ENCODE peak calls at places on chromosomes 11 and 22, in six cellular contexts. E is mucosa of descending colon, X is type B pancreatic cell, H is body of pancreas, U is lower lobe of right lung, Z is spleen. A is an unnamed sample.

GRCh38 chr11:110921742-110922200 is 209.5 kb upstream of the ARHGAP20 start:
- DNase-seq in U (no peak), E (no peak), X (no peak), H (peak), Z (no peak), A (no peak)

GRCh38 chr11:43931717-43932039 is 10.8 kb upstream of the C11orf96 start:
- DNase-seq in H (no peak), Z (no peak), U (no peak), E (no peak), X (no peak), A (no peak)

GRCh38 chr11:16956538-16957153 is 57.6 kb downstream of the PLEKHA7 start:
- DNase-seq in X (no peak), E (no peak), Z (no peak), U (no peak), H (peak), A (no peak)

GRCh38 chr11:47944555-47945128 is 35.7 kb upstream of the PTPRJ start:
- DNase-seq in E (no peak), H (no peak), Z (no peak), U (no peak), X (no peak), A (no peak)

GRCh38 chr11:86244522-86245368 is at the start of gene EED:
- DNase-seq in E (peak), Z (peak), H (peak), U (peak), X (peak), A (peak)

GRCh38 chr11:35360059-35360530 is 59.3 kb downstream of the SLC1A2 start:
- DNase-seq in U (no peak), H (no peak), Z (no peak), X (no peak), E (no peak), A (no peak)

GRCh38 chr11:63229815-63230214 is 13.6 kb downstream of the SLC22A25 start:
- DNase-seq in H (no peak), U (no peak), Z (no peak), E (no peak), X (no peak), A (no peak)

GRCh38 chr11:59180168-59180567 is 8.2 kb downstream of the DTX4 start:
- DNase-seq in E (no peak), U (no peak), X (no peak), H (no peak), Z (no peak), A (peak)

GRCh38 chr22:40361100-40361499 is 9.3 kb upstream of the SGSM3 start:
- DNase-seq in Z (no peak), X (no peak), E (no peak), H (no peak), U (no peak), A (no peak)

GRCh38 chr11:72483412-72484186 is 49.3 kb upstream of the CLPB start:
- DNase-seq in X (no peak), Z (no peak), H (peak), U (no peak), E (no peak), A (no peak)

DNA sequence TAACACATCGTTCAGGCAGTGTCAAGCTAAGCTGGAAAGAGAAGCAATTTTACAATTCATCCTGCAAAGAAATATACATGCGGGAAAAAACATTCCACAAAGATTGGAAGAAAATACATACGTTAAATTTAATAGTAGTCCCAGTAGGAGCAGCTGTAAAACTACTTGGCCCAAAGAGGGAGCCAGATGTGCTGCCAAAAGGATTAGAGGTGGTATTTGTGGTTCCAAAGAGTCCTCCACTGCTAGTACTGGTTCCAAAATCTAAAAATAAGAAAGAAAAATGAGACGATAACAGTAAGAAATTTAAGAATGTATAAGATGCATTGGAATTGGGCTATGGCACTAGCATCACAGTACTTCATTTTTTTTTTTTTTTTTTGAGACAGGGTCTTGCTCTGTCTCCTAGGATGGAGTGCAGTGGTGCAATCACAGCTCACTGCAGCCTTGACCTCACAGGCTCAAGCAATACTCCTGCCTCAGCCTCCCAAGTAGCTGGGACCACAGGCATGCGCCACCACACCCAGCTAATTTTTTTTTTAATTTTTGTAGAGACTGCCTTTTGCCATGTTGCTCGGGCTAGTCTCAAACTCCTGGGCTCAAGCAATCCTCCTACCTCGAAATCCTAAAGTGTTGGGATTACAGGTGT is 21.5 kb downstream of the NUP98 start:
- DNase-seq in U (no peak), H (no peak), E (no peak), Z (no peak), X (no peak), A (no peak)
- TF ChIP-seq CTCF in U (no peak), H (no peak), E (no peak), Z (no peak), X (no peak), A (no peak)

DNA sequence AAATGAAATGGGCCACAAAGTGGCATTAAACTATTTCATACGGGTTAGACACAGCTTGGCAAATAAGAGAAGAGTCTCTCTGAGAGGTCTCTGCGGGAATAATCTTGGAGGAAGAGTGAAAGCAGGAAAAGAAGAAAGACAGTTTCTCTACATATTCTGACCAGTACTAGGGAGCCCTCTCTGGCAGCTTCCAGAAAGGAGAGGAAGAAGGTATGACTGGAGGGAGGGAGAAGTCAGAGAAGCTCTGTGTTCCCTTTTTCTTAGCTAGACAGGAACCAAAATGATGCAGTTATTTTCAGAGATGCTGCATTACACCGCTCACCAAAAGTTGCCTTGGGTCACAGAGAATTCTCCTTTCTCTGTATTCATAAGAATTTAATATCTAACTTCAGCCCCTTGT is 382.1 kb downstream of the KCNA4 start:
- DNase-seq in X (no peak), E (no peak), U (no peak), H (no peak), Z (no peak), A (no peak)
- TF ChIP-seq CTCF in X (no peak), E (no peak), U (no peak), H (no peak), Z (no peak), A (no peak)

DNA sequence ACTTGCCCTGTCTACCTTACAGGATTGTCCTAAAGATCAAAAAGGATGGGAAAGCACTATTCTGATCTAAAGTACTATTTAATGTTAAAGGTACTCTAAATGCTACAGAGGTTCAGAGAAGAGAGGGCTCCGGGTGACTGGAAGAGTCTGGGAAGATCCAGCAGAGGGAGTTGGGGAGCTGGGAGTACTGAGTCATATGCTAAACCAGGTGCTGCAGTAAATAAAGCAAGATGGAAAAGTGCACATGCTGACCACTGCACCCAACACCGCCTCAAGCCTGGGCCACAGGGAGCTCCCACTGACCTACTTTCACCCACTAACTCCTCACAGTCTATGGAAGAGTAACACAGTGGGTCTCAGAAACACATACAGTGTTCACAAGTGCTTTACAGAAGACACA is 49.3 kb downstream of the WT1 start:
- DNase-seq in H (peak), U (no peak), X (no peak), E (no peak), Z (no peak), A (no peak)
- TF ChIP-seq CTCF in H (no peak), U (no peak), X (peak), E (no peak), Z (no peak), A (no peak)

DNA sequence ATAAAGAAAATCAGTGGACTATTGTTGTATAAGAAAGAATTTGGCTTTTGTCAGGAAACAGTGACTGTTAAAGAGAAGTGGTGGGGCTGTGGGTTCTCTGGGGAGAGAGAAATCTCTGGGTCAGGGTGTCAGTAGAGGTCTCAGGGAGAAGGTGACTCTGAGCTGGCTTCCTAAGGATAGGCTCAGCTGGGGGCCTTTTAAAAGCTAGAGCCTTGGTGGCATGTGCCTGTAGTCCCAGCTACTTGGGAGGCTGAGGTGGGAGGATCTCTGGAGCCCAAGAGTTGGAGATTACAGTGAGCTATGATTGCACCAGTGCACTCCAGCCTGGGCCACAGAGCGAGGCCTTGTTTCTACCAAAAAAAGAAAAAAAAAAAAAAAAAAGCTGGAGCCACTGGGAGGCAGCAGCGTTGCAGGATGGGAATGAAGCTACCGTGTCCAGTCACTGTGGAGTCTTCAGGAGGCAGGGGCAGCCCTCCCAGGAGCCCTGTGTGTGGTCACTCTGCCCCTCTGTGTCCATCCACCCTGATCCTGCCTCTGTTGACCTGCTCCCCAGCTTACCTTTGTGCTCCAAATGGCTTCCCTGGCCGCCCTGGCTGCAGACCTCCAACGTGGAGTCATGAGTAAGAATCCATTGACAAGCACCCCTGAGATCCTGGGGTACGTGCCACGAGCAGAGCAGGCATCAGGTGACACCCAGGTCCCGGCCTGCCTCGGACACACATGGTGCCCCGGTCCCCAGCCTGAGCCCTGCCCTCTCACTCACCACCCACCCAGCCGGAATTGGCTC is 5.4 kb upstream of the MIF start:
- DNase-seq in E (no peak), H (no peak), X (no peak), U (no peak), Z (no peak), A (no peak)
- TF ChIP-seq CTCF in E (no peak), H (no peak), X (no peak), U (no peak), Z (no peak), A (peak)